ENCODE peak calls at places on chromosomes 6 and 20, in eight cellular contexts. T is GM13977, O is heart right ventricle, R is cardiac fibroblast, M is GM06990, L is AG09319, F is right atrium auricular region, G is psoas muscle. V is an unnamed sample.

GRCh38 chr6:45586216-45587171 is 208.8 kb upstream of the SUPT3H start:
- DNase-seq in G (no peak), M (no peak), F (no peak), O (no peak), R (no peak), L (no peak), T (no peak), V (peak)

GRCh38 chr6:153108320-153108719 is 22.8 kb downstream of the RGS17 start:
- DNase-seq in R (peak), L (no peak), T (no peak), O (no peak), M (no peak), F (no peak), G (no peak), V (no peak)

GRCh38 chr6:72788188-72788587 is 166.3 kb downstream of the KCNQ5 start:
- DNase-seq in R (peak), M (no peak), F (no peak), O (no peak), G (no peak), L (no peak), T (no peak), V (no peak)

GRCh38 chr6:75775219-75775618 is 26.2 kb downstream of the MYO6 start:
- DNase-seq in T (no peak), M (no peak), G (no peak), R (peak), F (no peak), L (no peak), O (no peak), V (no peak)

GRCh38 chr6:56688521-56688920 is 45.8 kb upstream of the DST start:
- DNase-seq in O (no peak), R (no peak), T (no peak), M (no peak), L (no peak), F (no peak), G (no peak), V (no peak)

GRCh38 chr6:72856801-72857200 is 234.9 kb downstream of the KCNQ5 start:
- DNase-seq in L (no peak), O (no peak), R (no peak), G (no peak), M (no peak), F (no peak), T (no peak), V (no peak)

GRCh38 chr20:47777220-47777619 is 8.1 kb downstream of the SULF2 start:
- DNase-seq in M (no peak), G (no peak), O (no peak), L (no peak), F (no peak), R (no peak), T (no peak), V (no peak)

GRCh38 chr6:20771427-20771826 is 237.2 kb downstream of the CDKAL1 start:
- DNase-seq in G (no peak), F (no peak), R (no peak), M (no peak), L (no peak), T (no peak), O (no peak), V (no peak)

GRCh38 chr6:144106206-144106605 is 10.8 kb upstream of the SF3B5 start:
- DNase-seq in T (no peak), R (no peak), G (no peak), M (no peak), O (no peak), L (no peak), F (no peak), V (no peak)

GRCh38 chr6:151285121-151285520 is 45.4 kb downstream of the AKAP12 start:
- DNase-seq in L (no peak), M (no peak), G (no peak), O (no peak), R (peak), T (no peak), F (no peak), V (no peak)

GRCh38 chr6:106546322-106547052 is 82.8 kb downstream of the RTN4IP1 start:
- DNase-seq in L (no peak), R (peak), M (no peak), F (no peak), T (no peak), O (no peak), G (no peak), V (no peak)

GRCh38 chr6:78867370-78868040 is at the start of gene IRAK1BP1:
- DNase-seq in T (peak), G (peak), F (peak), O (peak), M (peak), R (peak), L (peak), V (peak)
- TF ChIP-seq CTCF in T (peak), G (no peak), F (no peak), O (no peak), M (peak), R (no peak), L (no peak), V (peak)

DNA sequence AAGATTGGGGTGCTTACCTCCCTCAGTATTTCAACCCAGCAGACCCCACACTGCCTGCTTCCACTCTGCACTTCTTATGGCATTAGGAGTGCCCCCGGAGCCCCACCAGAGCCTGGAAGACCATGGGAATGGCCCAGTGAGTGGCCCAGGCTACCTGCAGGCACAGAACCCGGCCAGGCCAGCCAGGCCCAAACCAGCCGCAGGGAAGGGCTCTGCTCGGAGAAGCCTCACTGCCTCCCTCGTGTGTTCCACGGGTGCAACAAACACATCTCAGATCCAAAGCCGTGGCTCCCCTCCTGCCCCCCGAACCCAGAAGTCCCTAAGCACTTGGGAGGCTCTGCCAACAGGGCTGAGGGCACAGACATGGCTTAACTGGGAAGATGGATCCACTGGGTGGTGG is 283.9 kb downstream of the CDH4 start:
- DNase-seq in R (no peak), T (no peak), M (no peak), F (no peak), O (no peak), L (no peak), G (no peak), V (no peak)
- TF ChIP-seq CTCF in R (no peak), T (no peak), M (no peak), F (no peak), O (no peak), L (no peak), G (no peak), V (no peak)

DNA sequence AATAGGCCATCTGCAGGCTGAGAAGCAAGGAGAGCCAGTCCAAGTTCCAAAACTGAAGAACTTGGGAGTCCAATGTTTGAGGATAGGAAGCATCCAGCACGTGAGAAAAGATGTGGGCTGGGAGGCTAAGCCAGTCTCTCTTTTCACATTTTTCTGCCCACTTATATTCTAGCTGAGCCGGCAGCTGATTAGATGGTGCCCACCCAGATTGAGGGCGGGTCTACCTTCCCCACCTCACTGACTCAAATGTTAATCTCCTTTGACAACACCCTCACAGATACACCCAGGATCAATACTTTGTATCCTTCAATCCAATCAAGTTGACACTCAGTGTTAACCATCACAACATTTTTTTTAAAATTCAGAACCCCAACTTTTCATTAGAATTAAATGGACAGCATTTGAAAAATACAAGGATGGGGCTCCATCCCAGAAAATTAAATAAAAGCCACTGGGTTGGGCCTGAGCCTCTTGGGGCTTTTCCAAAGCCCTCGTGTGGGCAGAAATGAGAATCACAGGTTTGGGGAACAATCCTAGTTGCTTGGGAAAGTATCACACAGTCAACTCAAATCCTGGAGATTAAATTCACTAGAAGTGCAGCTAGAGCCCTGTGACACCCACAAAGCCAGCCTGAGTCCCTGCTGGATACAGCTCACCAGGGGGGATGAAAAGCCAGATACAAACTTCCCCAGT is 2.2 kb downstream of the CLDN20 start:
- DNase-seq in L (no peak), G (no peak), F (no peak), T (no peak), R (no peak), O (no peak), M (no peak), V (no peak)
- TF ChIP-seq CTCF in L (no peak), G (no peak), F (no peak), T (no peak), R (peak), O (no peak), M (no peak), V (no peak)

GRCh38 chr6:149197482-149197881 is 120.0 kb upstream of the TAB2 start:
- DNase-seq in M (no peak), T (no peak), L (no peak), R (no peak), F (no peak), O (no peak), G (no peak), V (no peak)
- TF ChIP-seq CTCF in M (no peak), T (no peak), L (no peak), R (no peak), F (no peak), O (no peak), G (no peak), V (no peak)

DNA sequence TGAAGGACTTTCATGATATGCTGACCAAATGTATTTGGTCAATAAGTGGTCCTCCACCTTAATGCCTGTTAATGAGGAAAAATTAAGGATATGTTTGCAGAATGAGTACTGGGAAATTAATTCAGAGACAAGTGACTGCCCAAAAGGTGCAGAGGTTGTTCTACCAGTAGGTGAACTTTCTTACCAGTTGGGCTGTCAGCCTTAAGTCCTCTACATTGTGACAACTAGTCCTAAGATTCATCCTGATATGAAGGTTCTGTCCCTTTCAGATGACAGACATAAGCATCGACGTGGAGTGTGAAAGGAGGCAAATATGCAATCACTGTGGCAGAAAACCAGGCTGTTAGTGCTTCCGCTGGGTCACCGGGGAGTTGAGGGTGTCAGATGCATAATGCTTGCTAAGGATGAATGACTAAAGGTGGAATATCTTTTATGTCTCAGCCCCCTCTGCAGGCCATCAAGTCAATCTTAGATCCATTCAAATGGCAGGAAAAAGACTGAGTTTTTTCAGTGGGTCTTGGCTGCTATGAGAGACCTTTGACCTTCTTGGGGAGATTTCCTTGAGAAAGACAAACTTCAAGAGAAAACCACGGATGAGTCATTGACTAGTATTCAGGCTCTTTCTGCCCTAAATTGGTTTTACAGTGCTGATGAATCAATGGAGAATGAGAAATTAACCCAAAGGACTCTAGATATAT is 226.0 kb downstream of the TPBG start:
- DNase-seq in O (no peak), F (no peak), L (peak), R (peak), G (no peak), M (peak), T (peak), V (peak)
- TF ChIP-seq CTCF in O (no peak), F (no peak), L (peak), R (no peak), G (no peak), M (peak), T (peak), V (no peak)

DNA sequence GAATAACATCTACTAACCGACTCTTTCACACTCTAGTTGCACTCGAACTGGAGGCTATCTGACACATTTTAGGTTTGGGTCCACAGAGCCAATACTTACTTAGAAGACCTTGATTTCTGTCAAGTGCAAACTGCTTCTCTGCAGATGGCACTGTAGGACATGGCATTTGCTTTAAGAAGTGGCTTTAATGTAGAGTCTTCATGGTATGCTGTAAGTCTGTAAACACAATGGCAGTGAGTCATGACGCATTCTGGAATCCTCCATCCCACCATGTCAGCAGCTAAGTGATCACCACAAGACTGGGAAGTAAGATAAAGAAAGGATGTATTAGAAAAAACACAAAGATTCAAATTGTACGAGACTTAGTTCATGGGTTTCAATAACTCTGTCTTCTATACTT is 377.0 kb upstream of the NOX3 start:
- DNase-seq in O (no peak), L (no peak), T (no peak), R (peak), G (no peak), F (no peak), M (no peak), V (no peak)
- TF ChIP-seq CTCF in O (no peak), L (peak), T (no peak), R (no peak), G (no peak), F (no peak), M (no peak), V (no peak)

DNA sequence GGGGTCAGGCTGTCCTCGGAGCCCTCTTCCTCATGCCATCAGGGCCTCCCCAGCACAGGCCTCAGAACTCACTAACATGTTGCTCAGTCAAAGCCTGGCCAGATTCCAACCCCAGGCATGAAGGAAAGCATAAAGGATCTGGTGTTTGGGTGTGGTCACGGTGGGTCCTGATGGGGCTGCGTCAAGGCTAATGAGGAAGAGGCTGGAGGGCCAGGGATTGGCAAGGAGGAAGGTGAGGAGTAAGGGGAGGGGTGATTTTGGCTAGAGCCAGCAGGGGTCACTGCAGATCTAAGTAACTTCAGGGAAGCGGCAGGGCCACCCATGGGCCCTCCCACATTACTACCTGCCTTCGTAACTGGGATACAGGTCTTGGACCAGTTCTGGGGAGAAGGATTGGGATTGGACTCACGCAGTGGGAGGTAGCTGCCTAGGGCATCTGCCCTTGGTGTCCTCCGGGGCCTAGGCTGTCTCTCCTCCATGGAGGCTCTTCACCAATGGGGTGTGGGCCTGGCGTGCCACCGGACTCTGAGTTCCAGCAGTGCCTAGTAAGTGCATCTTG is 36.2 kb upstream of the MRPS18A start:
- DNase-seq in R (peak), M (peak), F (peak), T (peak), O (peak), G (no peak), L (peak), V (peak)
- TF ChIP-seq CTCF in R (peak), M (peak), F (no peak), T (peak), O (peak), G (peak), L (peak), V (peak)

V was measured in activated CD8-positive, alpha-beta T cell treated with anti-CD3 and anti-CD28 coated beads for 36 hours.